ENCODE peak calls at places on chromosomes 11 and 22, in five cellular contexts. Z, K, D, C and W are unnamed samples.

GRCh38 chr22:49395617-49396016 is 432.1 kb downstream of the BRD1 start:
- DNase-seq in Z (no peak), C (no peak), D (no peak), K (no peak), W (no peak)

GRCh38 chr11:5043385-5043784 is 2.9 kb upstream of the OR52J3 start:
- DNase-seq in Z (no peak), C (no peak), D (no peak), K (no peak), W (no peak)

GRCh38 chr11:96257972-96258951 is 84.7 kb downstream of the MAML2 start:
- DNase-seq in K (no peak), Z (no peak), C (no peak), D (no peak), W (no peak)

GRCh38 chr11:69131644-69132300 is 24.0 kb upstream of the SMIM38 start:
- DNase-seq in C (peak; percentile 40), K (no peak), D (peak; percentile 57), Z (no peak), W (no peak)

GRCh38 chr11:111585371-111585770 is 16.9 kb upstream of the SIK2 start:
- DNase-seq in K (no peak), Z (no peak), D (no peak), C (no peak), W (no peak)

GRCh38 chr22:36244522-36245391 is 5.4 kb upstream of the APOL2 start:
- DNase-seq in D (no peak), Z (no peak), C (peak; percentile 57), K (peak; percentile 74), W (peak; percentile 50)

GRCh38 chr22:47089796-47090460 is 327.5 kb downstream of the TBC1D22A start:
- DNase-seq in C (no peak), K (no peak), Z (no peak), D (no peak), W (no peak)

GRCh38 chr11:45885274-45885920 is at the start of gene MAPK8IP1:
- DNase-seq in K (no peak), D (no peak), C (peak; percentile 61), Z (peak; percentile 86), W (no peak)

GRCh38 chr11:68759991-68760390 is 8.7 kb upstream of the TESMIN start:
- DNase-seq in C (no peak), K (no peak), D (no peak), Z (no peak), W (no peak)

GRCh38 chr11:124898711-124899110 is 1.0 kb upstream of the ROBO4 start:
- DNase-seq in Z (no peak), D (peak; percentile 54), K (peak; percentile 73), C (peak; percentile 47), W (no peak)

GRCh38 chr11:2211113-2211971 is 39.7 kb upstream of the TH start:
- DNase-seq in D (peak; percentile 3), Z (peak; percentile 65), C (no peak), K (no peak), W (no peak)

GRCh38 chr11:26974068-26974790 is 19.7 kb upstream of the FIBIN start:
- DNase-seq in C (no peak), Z (no peak), K (no peak), D (no peak), W (no peak)

GRCh38 chr11:1448882-1449281 is 37.7 kb downstream of the MOB2 start:
- DNase-seq in D (no peak), K (no peak), Z (no peak), C (no peak), W (no peak)

GRCh38 chr11:104668797-104669463 is 229.3 kb downstream of the CASP12 start:
- DNase-seq in K (no peak), C (no peak), Z (no peak), D (no peak), W (no peak)

DNA sequence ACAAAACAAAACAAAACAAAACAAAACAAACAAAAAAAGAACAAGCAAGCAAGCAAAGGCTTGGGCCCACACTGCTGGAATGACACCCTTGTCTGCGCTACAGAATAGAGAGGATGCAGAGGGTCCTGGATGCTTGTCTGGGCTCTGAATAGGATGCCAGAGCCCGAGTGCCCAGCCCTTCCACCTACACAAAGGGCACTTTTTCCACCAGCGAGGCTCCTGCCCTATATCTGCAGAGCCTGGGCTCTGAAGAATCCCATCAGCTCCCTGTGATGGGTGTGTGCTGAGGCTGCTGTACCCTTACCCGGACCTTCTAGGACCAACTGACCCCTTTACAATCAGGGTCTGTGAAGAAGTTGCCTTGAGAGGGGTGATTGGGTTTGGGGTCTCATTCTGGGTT is 221.2 kb downstream of the DSCAML1 start:
- DNase-seq in D (no peak), Z (no peak), C (no peak), K (no peak), W (no peak)
- TF ChIP-seq CTCF in D (no peak), Z (no peak), C (no peak), K (no peak), W (no peak)

DNA sequence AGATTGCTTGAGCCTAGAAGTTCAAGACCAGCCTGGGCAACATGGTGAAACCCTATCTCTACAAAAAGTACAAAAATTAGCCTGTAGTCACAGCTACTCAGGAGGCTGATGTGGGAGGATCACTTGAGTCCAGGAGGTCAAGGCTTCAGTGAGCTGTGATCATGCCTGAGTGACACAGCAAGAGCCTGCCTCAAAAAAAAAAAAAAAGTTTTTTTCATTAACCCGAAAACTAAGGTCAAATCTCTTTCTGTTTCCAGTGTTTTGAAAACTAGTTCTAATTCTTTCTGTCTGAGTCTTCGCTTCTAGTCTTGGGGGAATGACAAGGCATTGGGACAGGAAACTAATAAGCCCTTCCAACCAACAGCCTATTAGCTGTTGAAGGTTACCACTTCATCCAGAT is 57.6 kb downstream of the LIF start:
- DNase-seq in Z (no peak), K (no peak), D (no peak), C (no peak), W (no peak)
- TF ChIP-seq CTCF in Z (no peak), K (no peak), D (no peak), C (no peak), W (no peak)

GRCh38 chr11:64850979-64851567 is 6.6 kb upstream of the CDC42BPG start:
- DNase-seq in Z (peak; percentile 83), D (no peak), C (no peak), K (no peak), W (no peak)
- TF ChIP-seq CTCF in Z (no peak), D (no peak), C (no peak), K (no peak), W (no peak)

GRCh38 chr22:46085831-46086576 is 64.3 kb upstream of the PPARA start:
- DNase-seq in K (peak; percentile 89), D (peak; percentile 80), C (peak; percentile 91), Z (peak; percentile 91), W (peak; percentile 84)
- TF ChIP-seq CTCF in K (no peak), D (no peak), C (no peak), Z (no peak), W (no peak)

DNA sequence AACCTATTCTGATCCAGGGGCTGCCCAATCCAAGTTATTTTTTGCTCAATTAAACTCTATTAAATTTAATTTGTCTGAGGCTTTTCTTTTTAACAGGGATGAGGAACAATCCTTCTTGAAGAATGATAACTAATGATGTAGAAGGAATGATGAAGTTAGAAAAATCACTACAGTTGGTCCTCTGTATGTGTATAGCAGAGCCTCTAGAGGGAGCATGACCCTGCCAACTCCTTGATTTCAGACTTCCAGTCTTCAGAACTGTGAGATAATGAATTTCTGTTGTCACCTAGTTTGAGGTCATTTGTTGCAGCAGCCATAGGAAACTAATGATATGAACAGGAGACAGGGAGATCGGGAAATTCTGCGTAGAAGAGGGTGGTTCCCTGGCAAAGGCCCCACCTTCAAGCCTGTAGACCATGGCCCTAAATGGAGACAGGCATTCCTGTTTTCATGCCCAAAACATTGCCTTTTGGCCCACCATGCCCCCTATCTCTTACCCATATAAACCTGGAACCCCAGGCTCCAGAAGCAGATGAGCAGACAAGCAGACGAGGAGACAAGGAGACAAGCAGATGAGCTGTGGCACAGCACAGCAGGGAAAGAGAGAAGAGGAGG is 7.7 kb upstream of the QSER1 start:
- DNase-seq in K (no peak), C (no peak), Z (no peak), D (no peak), W (no peak)
- TF ChIP-seq CTCF in K (no peak), C (peak; percentile 17), Z (no peak), D (no peak), W (no peak)

DNA sequence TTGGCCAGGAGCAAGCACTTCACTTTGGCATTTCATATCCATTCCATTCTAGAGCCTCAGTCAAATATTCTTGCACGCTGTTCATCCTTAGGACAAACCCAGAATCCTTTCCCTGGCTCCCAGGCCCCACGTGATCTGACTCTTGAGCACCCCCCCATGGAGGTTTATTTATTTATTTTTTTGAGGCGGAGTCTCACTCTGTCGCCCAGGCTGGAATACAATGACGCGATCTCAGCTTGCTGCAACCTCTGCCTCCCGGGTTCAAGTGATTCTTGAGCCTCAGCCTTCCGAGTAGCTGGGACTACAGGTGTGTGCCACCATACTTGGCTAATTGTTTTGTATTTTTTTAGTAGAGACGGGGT is 12.7 kb upstream of the TSGA10IP start:
- DNase-seq in K (no peak), D (no peak), C (no peak), Z (no peak), W (no peak)
- TF ChIP-seq CTCF in K (no peak), D (no peak), C (no peak), Z (no peak), W (no peak)